ENCODE peak calls at places on chromosome 2, in seven cellular contexts. A is CD4-positive, CD25-positive, alpha-beta regulatory T cell; K is right cardiac atrium; P is colonic mucosa; W is neuronal stem cell; M is GM23338; F is upper lobe of right lung. E is an unnamed sample.

GRCh38 chr2:197799072-197799471 is 5.3 kb upstream of the PLCL1 start:
- DNase-seq in F (no peak), P (no peak), K (no peak), M (no peak), W (no peak), A (no peak), E (no peak)

GRCh38 chr2:142875642-142876041 is 1.8 kb upstream of the KYNU start:
- DNase-seq in M (no peak), W (no peak), F (no peak), P (no peak), A (no peak), K (no peak), E (no peak)

GRCh38 chr2:28552045-28552823 is 56.4 kb downstream of the PLB1 start:
- DNase-seq in A (no peak), P (no peak), W (no peak), F (no peak), K (no peak), M (no peak), E (no peak)

GRCh38 chr2:69033427-69034095 is 20.6 kb downstream of the ANTXR1 start:
- DNase-seq in F (no peak), A (no peak), P (no peak), W (no peak), K (no peak), M (no peak), E (no peak)

GRCh38 chr2:238106339-238106697 is 6.2 kb downstream of the ESPNL start:
- DNase-seq in W (no peak), K (peak; percentile 33), M (peak; percentile 56), P (no peak), F (no peak), A (no peak), E (peak; percentile 45)

GRCh38 chr2:204108874-204109295 is 172.3 kb downstream of the ICOS start:
- DNase-seq in F (no peak), A (no peak), K (no peak), W (no peak), P (no peak), M (no peak), E (no peak)

GRCh38 chr2:71843391-71843850 is 304.2 kb downstream of the CYP26B1 start:
- DNase-seq in M (no peak), K (peak; percentile 75), A (no peak), P (no peak), W (no peak), F (no peak), E (no peak)

GRCh38 chr2:100941646-100942240 is 60.3 kb upstream of the RPL31 start:
- DNase-seq in P (no peak), K (no peak), M (no peak), F (no peak), W (no peak), A (no peak), E (no peak)

GRCh38 chr2:109699646-109700045 is 85.5 kb downstream of the SOWAHC start:
- DNase-seq in M (peak; percentile 9), K (peak; percentile 75), F (no peak), W (no peak), A (no peak), P (peak; percentile 62), E (no peak)

GRCh38 chr2:8090748-8091700 is 590.8 kb upstream of the ID2 start:
- DNase-seq in M (no peak), P (no peak), K (peak; percentile 83), F (peak; percentile 71), W (no peak), A (no peak), E (no peak)

GRCh38 chr2:218876562-218877219 is 4.0 kb upstream of the WNT10A start:
- DNase-seq in F (no peak), P (peak; percentile 67), M (peak; percentile 85), W (peak; percentile 81), K (peak; percentile 82), A (peak; percentile 79), E (peak; percentile 78)

GRCh38 chr2:72963423-72964145 is 46.3 kb downstream of the EMX1 start:
- DNase-seq in K (no peak), A (no peak), F (no peak), P (no peak), M (peak; percentile 95), W (no peak), E (peak; percentile 52)

GRCh38 chr2:95204396-95204795 is 2.9 kb upstream of the ZNF892 start:
- DNase-seq in W (no peak), K (no peak), P (no peak), A (no peak), F (no peak), M (no peak), E (no peak)

GRCh38 chr2:217864960-217865359 is 137.8 kb downstream of the TNS1 start:
- DNase-seq in A (no peak), F (no peak), K (no peak), W (no peak), M (no peak), P (no peak), E (no peak)

GRCh38 chr2:215536476-215536875 is 100.6 kb upstream of the FN1 start:
- DNase-seq in A (no peak), P (no peak), M (no peak), W (no peak), K (no peak), F (no peak), E (no peak)
- H3K4me3 ChIP-seq in A (no peak overlapping the region), P (no peak overlapping the region), M (no peak overlapping the region), W (no peak overlapping the region), K (no peak overlapping the region), F (no peak overlapping the region), E (no peak overlapping the region)

DNA sequence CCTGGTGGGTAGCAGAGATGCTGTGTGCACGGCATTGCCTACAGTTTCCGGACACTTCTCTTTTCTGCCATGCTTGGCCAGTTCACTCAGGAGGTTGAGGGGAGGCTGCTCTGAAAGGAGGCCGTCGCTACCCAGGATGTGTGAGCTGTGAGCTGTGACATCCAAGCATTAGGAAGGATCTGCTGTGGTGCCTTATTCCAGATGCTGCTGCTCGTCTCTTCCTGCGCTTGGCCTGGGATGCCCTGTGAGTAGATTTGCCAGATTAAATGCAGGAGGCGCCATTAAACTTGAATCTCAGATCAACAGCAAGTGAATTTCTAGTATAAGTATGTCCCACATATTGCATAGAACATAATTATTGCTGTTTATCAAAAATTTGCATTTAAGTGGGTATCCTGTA is 124.2 kb upstream of the SIX3 start:
- DNase-seq in A (no peak), P (no peak), M (no peak), W (no peak), F (no peak), K (no peak), E (no peak)
- H3K4me1 ChIP-seq in A (no peaks in the 10 kb centered on the region), P (no peaks in the 10 kb centered on the region), M (peaks cover 10% of the 10 kb centered on the region), W (peaks cover 13% of the 10 kb centered on the region), F (no peaks in the 10 kb centered on the region), K (no peaks in the 10 kb centered on the region), E (no peaks in the 10 kb centered on the region)

GRCh38 chr2:56185101-56185581 is 1.4 kb downstream of the CCDC85A start:
- DNase-seq in M (peak; percentile 45), W (peak; percentile 12), F (peak; percentile 65), P (peak; percentile 37), K (peak; percentile 81), A (no peak), E (no peak)
- H3K4me3 ChIP-seq in M (peak overlapping the region; percentile 70), W (peak overlapping the region; percentile 83), F (peak overlapping the region; percentile 63), P (peak overlapping the region; percentile 57), K (peak overlapping the region; percentile 86), A (no peak overlapping the region), E (peak overlapping the region; percentile 59)

DNA sequence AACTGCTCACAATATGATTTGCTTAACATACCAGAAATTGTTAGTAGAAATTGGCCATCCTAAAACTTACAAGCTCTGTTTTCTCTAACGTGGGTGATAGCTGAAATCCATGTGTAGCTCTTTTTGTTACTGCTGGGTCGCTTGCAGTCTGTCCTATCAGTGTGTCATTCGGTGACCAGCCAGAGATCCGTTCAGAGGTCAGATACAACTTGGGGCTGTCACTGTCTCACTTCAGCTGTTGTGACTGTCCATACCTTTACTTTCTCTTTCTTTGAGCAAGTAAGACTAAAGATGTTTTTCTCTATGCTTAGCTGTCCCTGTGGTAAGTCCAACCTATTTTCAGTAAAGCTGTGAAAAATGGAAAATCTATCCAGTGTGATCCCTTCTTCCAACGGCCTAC is 282.9 kb upstream of the KCNH7 start:
- DNase-seq in A (no peak), K (no peak), F (no peak), M (no peak), P (no peak), W (no peak), E (no peak)
- H3K4me1 ChIP-seq in A (no peaks in the 10 kb centered on the region), K (peaks cover 3% of the 10 kb centered on the region), F (no peaks in the 10 kb centered on the region), M (no peaks in the 10 kb centered on the region), P (no peaks in the 10 kb centered on the region), W (no peaks in the 10 kb centered on the region), E (no peaks in the 10 kb centered on the region)

GRCh38 chr2:23940976-23941605 is 828 bp downstream of the UBXN2A start:
- DNase-seq in K (no peak), F (no peak), A (no peak), W (no peak), M (no peak), P (peak; percentile 23), E (no peak)

GRCh38 chr2:23943666-23944065 is 3.4 kb downstream of the UBXN2A start:
- DNase-seq in K (no peak), M (no peak), A (no peak), F (no peak), P (no peak), W (no peak), E (no peak)

GRCh38 chr2:23940262-23940975 is at the start of gene UBXN2A:
- DNase-seq in P (peak; percentile 74), A (peak; percentile 77), M (peak; percentile 88), K (peak; percentile 94), W (peak; percentile 90), F (peak; percentile 90), E (peak; percentile 90)

GRCh38 chr2:23941644-23942043 is 1.4 kb downstream of the UBXN2A start:
- DNase-seq in M (no peak), F (no peak), W (no peak), K (no peak), A (no peak), P (no peak), E (no peak)

GRCh38 chr2:23939054-23939436 is 1.2 kb upstream of the UBXN2A start:
- DNase-seq in F (no peak), A (no peak), K (no peak), P (no peak), W (no peak), M (no peak), E (no peak)
- H3K4me3 ChIP-seq in F (peak overlapping the region; percentile 77), A (peak overlapping the region; percentile 55), K (no peak overlapping the region), P (peak overlapping the region; percentile 74), W (no peak overlapping the region), M (peak overlapping the region; percentile 72), E (peak overlapping the region; percentile 97)

DNA sequence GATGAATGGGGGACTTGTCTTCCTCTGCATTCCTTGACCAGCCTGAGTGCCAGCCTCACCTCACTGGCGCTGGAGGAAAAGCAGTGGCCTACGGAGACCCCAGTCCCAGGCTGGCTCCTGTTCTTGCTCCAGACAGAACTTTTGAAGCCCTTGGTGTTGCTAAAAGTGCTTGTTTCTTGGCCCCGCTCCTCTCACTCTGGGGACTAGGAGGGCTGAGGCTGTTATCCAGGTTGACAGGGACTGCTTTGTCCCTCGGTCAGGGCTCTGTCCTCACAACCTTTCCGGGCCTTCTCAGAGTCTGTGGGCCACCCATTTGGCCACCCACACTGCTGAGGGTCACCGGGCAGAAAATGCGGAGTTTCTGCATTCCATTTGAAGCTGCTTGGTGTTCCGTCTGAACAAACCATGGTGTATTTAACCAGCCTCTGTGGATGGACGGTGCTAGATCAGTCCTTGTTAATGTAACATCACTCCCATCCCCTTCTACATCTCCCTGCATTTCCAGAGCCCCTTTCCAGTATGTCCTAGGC is 25.6 kb downstream of the B3GNT7 start:
- DNase-seq in W (no peak), P (no peak), A (no peak), F (no peak), M (no peak), K (no peak), E (peak; percentile 35)
- H3K4me1 ChIP-seq in W (peaks cover 3% of the 10 kb centered on the region), P (no peaks in the 10 kb centered on the region), A (no peaks in the 10 kb centered on the region), F (no peaks in the 10 kb centered on the region), M (no peaks in the 10 kb centered on the region), K (no peaks in the 10 kb centered on the region), E (no peaks in the 10 kb centered on the region)